ENCODE peak calls at places on chromosomes 12 and 14, in eight cellular contexts. Z, L, R, H, P, O, A and D are unnamed samples.

GRCh38 chr12:123712780-123713319 is 697 bp downstream of the ATP6V0A2 start:
- DNase-seq in Z (no peak), L (no peak), R (peak; percentile 15), H (no peak), P (no peak), O (no peak), A (no peak), D (no peak)

GRCh38 chr14:91154851-91155625 is 41.2 kb downstream of the DGLUCY start:
- DNase-seq in Z (no peak), L (peak; percentile 72), R (no peak), H (peak; percentile 77), P (no peak), O (peak; percentile 48), A (peak; percentile 25), D (no peak)

GRCh38 chr12:99810718-99811593 is 163.4 kb downstream of the GARIN6 start:
- DNase-seq in Z (no peak), L (peak; percentile 18), R (no peak), H (peak; percentile 41), P (no peak), O (peak; percentile 10), A (no peak), D (peak; percentile 59)

GRCh38 chr12:57515934-57516541 is 4.3 kb downstream of the DDIT3 start:
- DNase-seq in Z (no peak), L (peak; percentile 23), R (no peak), H (peak; percentile 37), P (no peak), O (no peak), A (no peak), D (no peak)

GRCh38 chr14:76293923-76294322 is 82.0 kb upstream of the ESRRB start:
- DNase-seq in Z (no peak), L (no peak), R (no peak), H (no peak), P (no peak), O (no peak), A (no peak), D (no peak)

GRCh38 chr12:87509233-87509820 is 519.9 kb downstream of the C12orf50 start:
- DNase-seq in Z (no peak), L (peak; percentile 81), R (no peak), H (peak; percentile 81), P (no peak), O (no peak), A (no peak), D (no peak)

GRCh38 chr12:124361074-124361965 is 66.4 kb downstream of the RFLNA start:
- DNase-seq in Z (no peak), L (no peak), R (no peak), H (no peak), P (no peak), O (no peak), A (no peak), D (no peak)

GRCh38 chr14:97359391-97359790 is 562.2 kb downstream of the VRK1 start:
- DNase-seq in Z (no peak), L (no peak), R (no peak), H (no peak), P (no peak), O (no peak), A (no peak), D (no peak)

GRCh38 chr14:23588884-23589598 is 10.5 kb upstream of the JPH4 start:
- DNase-seq in Z (peak; percentile 80), L (peak; percentile 84), R (peak; percentile 75), H (peak; percentile 80), P (peak; percentile 88), O (peak; percentile 54), A (peak; percentile 70), D (no peak)

GRCh38 chr14:74669846-74670245 is 43.0 kb downstream of the AREL1 start:
- DNase-seq in Z (no peak), L (no peak), R (no peak), H (no peak), P (no peak), O (no peak), A (no peak), D (no peak)

GRCh38 chr12:321606-322326 is 59.1 kb upstream of the SLC6A13 start:
- DNase-seq in Z (no peak), L (no peak), R (no peak), H (peak; percentile 9), P (no peak), O (no peak), A (no peak), D (no peak)

GRCh38 chr14:52458721-52459085 is 93.6 kb downstream of the TXNDC16 start:
- DNase-seq in Z (no peak), L (peak; percentile 78), R (no peak), H (peak; percentile 73), P (no peak), O (no peak), A (no peak), D (no peak)

GRCh38 chr12:89707623-89707991 is 1.0 kb downstream of the ATP2B1 start:
- DNase-seq in Z (no peak), L (no peak), R (peak; percentile 48), H (no peak), P (no peak), O (no peak), A (peak; percentile 24), D (no peak)

GRCh38 chr14:70917633-70918032 is 10.4 kb downstream of the PCNX1 start:
- DNase-seq in Z (no peak), L (no peak), R (peak; percentile 27), H (no peak), P (no peak), O (no peak), A (no peak), D (no peak)

GRCh38 chr12:100671396-100672074 is 98.1 kb downstream of the GAS2L3 start:
- DNase-seq in Z (no peak), L (no peak), R (no peak), H (no peak), P (no peak), O (no peak), A (no peak), D (no peak)

GRCh38 chr14:33862261-33862802 is 88.5 kb downstream of the EGLN3 start:
- DNase-seq in Z (no peak), L (no peak), R (no peak), H (no peak), P (no peak), O (no peak), A (no peak), D (no peak)

GRCh38 chr14:102209224-102209966 is 69.7 kb downstream of the WDR20 start:
- DNase-seq in Z (no peak), L (peak; percentile 28), R (no peak), H (peak; percentile 29), P (no peak), O (no peak), A (peak; percentile 14), D (no peak)